ENCODE peak calls at places on chromosomes 6 and 20, in seven cellular contexts. Y, D, B, X, I, N and W are unnamed samples.

GRCh38 chr6:21173678-21174077 is 419.9 kb upstream of the SOX4 start:
- DNase-seq in Y (no peak), D (no peak), B (no peak), X (no peak), I (no peak), N (no peak), W (no peak)

GRCh38 chr6:44012078-44012493 is 115.2 kb downstream of the MRPL14 start:
- DNase-seq in Y (no peak), D (peak), B (no peak), X (peak), I (peak), N (peak), W (no peak)

GRCh38 chr20:7856756-7857155 is 83.5 kb downstream of the HAO1 start:
- DNase-seq in Y (no peak), D (peak), B (no peak), X (peak), I (no peak), N (no peak), W (no peak)

GRCh38 chr6:167700199-167700598 is 126.5 kb upstream of the AFDN start:
- DNase-seq in Y (no peak), D (no peak), B (no peak), X (no peak), I (no peak), N (no peak), W (no peak)

GRCh38 chr6:36659271-36659670 is 19.2 kb upstream of the CDKN1A start:
- DNase-seq in Y (no peak), D (peak), B (no peak), X (peak), I (peak), N (no peak), W (no peak)

GRCh38 chr20:24102749-24103148 is 114.2 kb upstream of the GGTLC1 start:
- DNase-seq in Y (no peak), D (no peak), B (no peak), X (no peak), I (no peak), N (no peak), W (no peak)

GRCh38 chr20:49786671-49787370 is 25.8 kb upstream of the SLC9A8 start:
- DNase-seq in Y (no peak), D (no peak), B (no peak), X (no peak), I (no peak), N (no peak), W (no peak)

GRCh38 chr20:63309261-63310071 is 16.5 kb downstream of the COL20A1 start:
- DNase-seq in Y (peak), D (peak), B (no peak), X (no peak), I (no peak), N (no peak), W (no peak)

GRCh38 chr6:143955971-143956370 is 52.1 kb downstream of the PLAGL1 start:
- DNase-seq in Y (no peak), D (no peak), B (no peak), X (no peak), I (no peak), N (no peak), W (no peak)

GRCh38 chr20:63128367-63128766 is 87.6 kb downstream of the YTHDF1 start:
- DNase-seq in Y (peak), D (no peak), B (no peak), X (no peak), I (no peak), N (no peak), W (no peak)

GRCh38 chr6:141421378-141421777 is 711.3 kb upstream of the GJE1 start:
- DNase-seq in Y (no peak), D (peak), B (no peak), X (peak), I (peak), N (peak), W (no peak)

GRCh38 chr6:167210375-167211295 is 52.9 kb upstream of the GPR31 start:
- DNase-seq in Y (no peak), D (no peak), B (no peak), X (no peak), I (no peak), N (no peak), W (peak)

GRCh38 chr6:35037289-35038038 is 103.7 kb downstream of the TCP11 start:
- DNase-seq in Y (no peak), D (no peak), B (no peak), X (no peak), I (no peak), N (no peak), W (no peak)

GRCh38 chr6:145276746-145277145 is 458.6 kb downstream of the EPM2A start:
- DNase-seq in Y (no peak), D (peak), B (no peak), X (peak), I (peak), N (no peak), W (no peak)

GRCh38 chr6:156720739-156721714 is 56.2 kb upstream of the ARID1B start:
- DNase-seq in Y (peak), D (no peak), B (no peak), X (no peak), I (no peak), N (no peak), W (no peak)

GRCh38 chr6:156717542-156717941 is 59.6 kb upstream of the ARID1B start:
- DNase-seq in Y (no peak), D (no peak), B (no peak), X (no peak), I (no peak), N (no peak), W (no peak)

GRCh38 chr6:156719720-156720563 is 57.2 kb upstream of the ARID1B start:
- DNase-seq in Y (peak), D (peak), B (peak), X (peak), I (peak), N (peak), W (peak)

GRCh38 chr6:156718647-156719394 is 58.4 kb upstream of the ARID1B start:
- DNase-seq in Y (peak), D (peak), B (no peak), X (no peak), I (no peak), N (no peak), W (no peak)

GRCh38 chr6:156719395-156719719 is 57.8 kb upstream of the ARID1B start:
- DNase-seq in Y (no peak), D (no peak), B (no peak), X (no peak), I (no peak), N (no peak), W (no peak)
- H3K4me3 ChIP-seq in Y (peak), D (peak), B (peak), X (peak), I (no peak), N (peak), W (peak)

DNA sequence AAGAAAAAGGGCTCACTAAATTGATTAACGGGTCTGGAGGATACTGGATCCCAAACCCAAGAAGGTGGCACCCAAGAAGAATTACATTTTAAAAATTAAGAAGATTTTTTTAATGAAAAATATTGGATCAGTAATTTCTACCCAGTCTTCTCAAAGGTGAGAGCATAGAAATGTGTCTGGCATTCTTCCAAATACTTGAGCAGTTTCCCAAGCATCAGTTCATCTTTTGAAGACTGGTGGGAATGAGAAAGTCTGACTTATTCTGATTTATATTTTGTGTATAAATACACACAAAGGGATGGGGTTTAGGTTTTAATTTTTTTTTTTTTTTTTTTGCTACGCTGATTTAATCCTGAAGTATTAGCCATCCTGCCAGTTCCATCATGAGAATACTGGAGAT is 3.3 kb downstream of the MGME1 start:
- DNase-seq in Y (no peak), D (no peak), B (no peak), X (no peak), I (no peak), N (no peak), W (no peak)
- H3K4me3 ChIP-seq in Y (no peak), D (peak), B (peak), X (peak), I (peak), N (peak), W (no peak)

GRCh38 chr6:111842891-111843290 is 30.4 kb downstream of the FYN start:
- DNase-seq in Y (no peak), D (no peak), B (no peak), X (no peak), I (no peak), N (no peak), W (no peak)
- H3K4me3 ChIP-seq in Y (no peak), D (no peak), B (peak), X (no peak), I (no peak), N (no peak), W (no peak)

DNA sequence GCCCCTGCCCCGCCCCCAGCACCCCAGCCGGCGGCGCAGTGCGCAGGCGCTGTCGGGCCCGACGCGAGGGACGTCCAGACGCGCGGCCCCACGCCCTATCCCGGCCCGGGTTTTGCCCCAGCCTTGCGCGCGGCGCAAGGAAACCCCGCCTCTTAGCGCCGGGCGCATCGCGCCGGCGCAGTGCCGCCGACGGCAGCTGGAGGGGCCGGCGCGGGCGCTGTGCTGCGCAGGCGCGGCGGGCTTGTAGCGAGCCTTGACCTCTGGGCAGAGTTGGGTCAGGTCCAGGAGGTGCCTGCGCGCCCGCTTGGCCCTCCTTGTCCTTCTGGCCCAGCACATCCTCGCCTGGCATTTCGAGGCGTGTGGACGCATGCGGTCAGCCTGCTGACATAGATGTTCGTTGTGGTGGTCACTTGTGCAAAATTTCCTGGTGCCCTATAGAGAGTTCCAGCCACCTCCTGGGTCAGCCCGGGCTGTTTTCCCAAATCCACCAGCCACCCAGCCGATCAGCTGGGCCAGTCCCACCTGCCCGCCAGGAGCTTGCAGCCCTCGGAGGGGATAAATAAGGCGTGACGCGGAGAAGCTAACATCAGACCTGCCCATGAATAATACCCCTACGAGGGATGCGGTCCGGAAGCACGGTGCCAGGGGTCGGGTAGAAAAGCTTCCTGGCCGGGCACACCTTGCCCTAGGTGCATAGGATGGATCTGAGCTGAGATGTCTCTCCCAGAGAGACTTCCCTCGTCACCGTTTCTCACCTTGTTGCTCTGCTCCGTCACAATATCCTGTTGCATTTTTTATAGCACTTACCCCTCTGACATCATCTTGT is 423 bp upstream of the PRELID3B start:
- DNase-seq in Y (peak), D (peak), B (peak), X (peak), I (no peak), N (peak), W (peak)
- H3K4me3 ChIP-seq in Y (peak), D (peak), B (peak), X (peak), I (peak), N (peak), W (peak)

DNA sequence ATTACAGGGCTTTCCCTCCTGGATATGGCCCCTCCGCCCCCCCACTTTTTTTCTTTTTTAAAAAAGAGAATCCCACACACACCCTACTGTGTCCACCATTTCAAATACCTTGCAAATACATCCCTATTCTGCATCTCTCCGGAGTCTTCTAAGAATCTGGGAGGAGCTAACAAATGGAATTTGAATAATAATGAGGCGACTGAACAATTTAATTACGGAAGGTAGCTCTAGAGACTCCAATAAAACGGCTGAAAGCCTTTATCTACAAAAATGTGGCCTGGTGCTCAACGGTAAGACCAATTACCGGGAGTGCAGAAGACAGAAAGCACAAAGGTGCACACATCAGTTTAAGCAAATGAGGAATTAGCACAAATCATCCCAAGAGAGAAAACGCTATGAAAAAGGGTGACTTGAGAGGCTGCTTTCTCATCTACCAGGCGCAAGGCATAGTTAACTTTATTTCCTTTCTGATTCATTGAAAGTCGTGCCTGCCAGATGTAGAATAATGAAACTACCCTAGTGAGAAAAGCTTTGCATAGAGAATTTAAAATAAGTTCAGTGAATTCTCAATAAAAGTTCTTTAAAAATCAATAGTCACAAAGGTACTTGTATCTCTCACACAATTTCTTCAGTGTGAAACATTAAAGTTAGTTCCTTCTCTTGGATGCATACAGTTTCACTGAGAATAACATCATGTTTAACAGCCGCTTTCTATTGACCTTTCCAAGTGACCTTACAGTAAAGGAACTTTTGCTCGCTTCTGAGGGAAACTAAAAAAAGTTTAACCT is 1.6 kb downstream of the RRAGD start:
- DNase-seq in Y (no peak), D (no peak), B (no peak), X (no peak), I (no peak), N (no peak), W (no peak)
- H3K4me3 ChIP-seq in Y (peak), D (no peak), B (peak), X (peak), I (no peak), N (no peak), W (peak)